ENCODE peak calls at places on chromosomes 4 and X, in four cellular contexts. One of them, this sample, is unnamed.

GRCh38 chrX:155179343-155179997 is 36.8 kb upstream of the VBP1 start:
- DNase-seq in GM12878: no peak
- DNase-seq in endothelial cell of umbilical vein: no peak
- DNase-seq in A549: no peak
- DNase-seq in this sample: peak; percentile 6

GRCh38 chr4:177401658-177402273 is 40.5 kb downstream of the AGA start:
- DNase-seq in GM12878: no peak
- DNase-seq in endothelial cell of umbilical vein: no peak
- DNase-seq in A549: no peak
- DNase-seq in this sample: no peak

GRCh38 chr4:179867300-179867878 is 2375.8 kb upstream of the TENM3 start:
- DNase-seq in endothelial cell of umbilical vein: no peak
- DNase-seq in GM12878: peak; percentile 16
- DNase-seq in A549: peak; percentile 13
- DNase-seq in this sample: peak; percentile 47

GRCh38 chr4:79759793-79760192 is 313.2 kb downstream of the ANTXR2 start:
- DNase-seq in A549: no peak
- DNase-seq in GM12878: no peak
- DNase-seq in endothelial cell of umbilical vein: no peak
- DNase-seq in this sample: no peak

GRCh38 chr4:120773641-120774040 is 148.9 kb downstream of the PRDM5 start:
- DNase-seq in endothelial cell of umbilical vein: no peak
- DNase-seq in A549: no peak
- DNase-seq in GM12878: no peak
- DNase-seq in this sample: no peak

GRCh38 chr4:73133784-73134183 is 64.3 kb upstream of the COX18 start:
- DNase-seq in A549: no peak
- DNase-seq in GM12878: no peak
- DNase-seq in endothelial cell of umbilical vein: no peak
- DNase-seq in this sample: no peak

GRCh38 chr4:646460-646859 is 21.1 kb downstream of the PDE6B start:
- DNase-seq in GM12878: no peak
- DNase-seq in endothelial cell of umbilical vein: no peak
- DNase-seq in A549: no peak
- DNase-seq in this sample: no peak

GRCh38 chr4:121308328-121308663 is 72.5 kb downstream of the QRFPR start:
- DNase-seq in GM12878: no peak
- DNase-seq in endothelial cell of umbilical vein: no peak
- DNase-seq in A549: no peak
- DNase-seq in this sample: peak; percentile 58

GRCh38 chr4:152894673-152895072 is 41.5 kb upstream of the FHDC1 start:
- DNase-seq in A549: no peak
- DNase-seq in GM12878: no peak
- DNase-seq in endothelial cell of umbilical vein: no peak
- DNase-seq in this sample: no peak

GRCh38 chr4:2804973-2805501 is 12.2 kb downstream of the SH3BP2 start:
- DNase-seq in A549: no peak
- DNase-seq in endothelial cell of umbilical vein: no peak
- DNase-seq in GM12878: no peak
- DNase-seq in this sample: no peak

GRCh38 chr4:27048350-27049100 is 187.9 kb downstream of the STIM2 start:
- DNase-seq in GM12878: no peak
- DNase-seq in endothelial cell of umbilical vein: peak; percentile 24
- DNase-seq in A549: peak; percentile 53
- DNase-seq in this sample: peak; percentile 53

GRCh38 chr4:15234585-15235126 is 193.2 kb upstream of the C1QTNF7 start:
- DNase-seq in GM12878: no peak
- DNase-seq in endothelial cell of umbilical vein: no peak
- DNase-seq in A549: no peak
- DNase-seq in this sample: no peak

GRCh38 chr4:4791299-4791798 is 68.1 kb upstream of the MSX1 start:
- DNase-seq in endothelial cell of umbilical vein: no peak
- DNase-seq in GM12878: no peak
- DNase-seq in A549: no peak
- DNase-seq in this sample: no peak

GRCh38 chrX:13470680-13470967 is 98.8 kb upstream of the EGFL6 start:
- DNase-seq in A549: no peak
- DNase-seq in endothelial cell of umbilical vein: no peak
- DNase-seq in GM12878: no peak
- DNase-seq in this sample: no peak

GRCh38 chr4:117417856-117418255 is 332.5 kb upstream of the TRAM1L1 start:
- DNase-seq in A549: no peak
- DNase-seq in endothelial cell of umbilical vein: no peak
- DNase-seq in GM12878: no peak
- DNase-seq in this sample: no peak

GRCh38 chrX:129759576-129760061 is 20.1 kb upstream of the SASH3 start:
- DNase-seq in GM12878: no peak
- DNase-seq in endothelial cell of umbilical vein: peak; percentile 18
- DNase-seq in A549: no peak
- DNase-seq in this sample: peak; percentile 51

GRCh38 chrX:54695231-54695630 is 102.8 kb downstream of the ITIH6 start:
- DNase-seq in GM12878: no peak
- DNase-seq in endothelial cell of umbilical vein: no peak
- DNase-seq in A549: no peak
- DNase-seq in this sample: no peak

GRCh38 chr4:128553665-128554515 is 255.6 kb upstream of the JADE1 start:
- DNase-seq in A549: no peak
- DNase-seq in GM12878: no peak
- DNase-seq in endothelial cell of umbilical vein: peak; percentile 68
- DNase-seq in this sample: peak; percentile 23

GRCh38 chr4:152935138-152935537 is 985 bp upstream of the FHDC1 start:
- DNase-seq in endothelial cell of umbilical vein: no peak
- DNase-seq in A549: peak; percentile 18
- DNase-seq in GM12878: no peak
- DNase-seq in this sample: peak; percentile 52

GRCh38 chrX:106894392-106894909 is 8.7 kb downstream of the RIPPLY1 start:
- DNase-seq in GM12878: no peak
- DNase-seq in endothelial cell of umbilical vein: peak; percentile 57
- DNase-seq in A549: peak; percentile 50
- DNase-seq in this sample: peak; percentile 54

GRCh38 chr4:105474110-105474518 is 252 bp upstream of the PPA2 start:
- DNase-seq in GM12878: no peak
- DNase-seq in endothelial cell of umbilical vein: peak; percentile 89
- DNase-seq in A549: peak; percentile 76
- DNase-seq in this sample: no peak
- TF ChIP-seq MYC in GM12878: no peak
- TF ChIP-seq MYC in endothelial cell of umbilical vein: no peak
- TF ChIP-seq MYC in A549: no peak
- TF ChIP-seq MYC in this sample: no peak

GRCh38 chr4:167435786-167436185 is 201.5 kb upstream of the SPOCK3 start:
- DNase-seq in endothelial cell of umbilical vein: no peak
- DNase-seq in GM12878: no peak
- DNase-seq in A549: no peak
- DNase-seq in this sample: no peak
- TF ChIP-seq MYC in endothelial cell of umbilical vein: no peak
- TF ChIP-seq MYC in GM12878: no peak
- TF ChIP-seq MYC in A549: no peak
- TF ChIP-seq MYC in this sample: no peak

GRCh38 chr4:140330311-140330900 is 43.0 kb upstream of the SCOC start:
- DNase-seq in endothelial cell of umbilical vein: peak; percentile 58
- DNase-seq in A549: peak; percentile 18
- DNase-seq in GM12878: no peak
- DNase-seq in this sample: peak; percentile 46
- TF ChIP-seq MYC in endothelial cell of umbilical vein: no peak
- TF ChIP-seq MYC in A549: no peak
- TF ChIP-seq MYC in GM12878: no peak
- TF ChIP-seq MYC in this sample: no peak

GRCh38 chrX:137031517-137032377 is 2.0 kb downstream of the GPR101 start:
- DNase-seq in endothelial cell of umbilical vein: peak; percentile 7
- DNase-seq in GM12878: peak; percentile 5
- DNase-seq in A549: no peak
- DNase-seq in this sample: no peak
- TF ChIP-seq MYC in endothelial cell of umbilical vein: no peak
- TF ChIP-seq MYC in GM12878: no peak
- TF ChIP-seq MYC in A549: no peak
- TF ChIP-seq MYC in this sample: no peak

GRCh38 chrX:96715412-96715940 is 30.8 kb downstream of the DIAPH2 start:
- DNase-seq in A549: no peak
- DNase-seq in GM12878: no peak
- DNase-seq in endothelial cell of umbilical vein: no peak
- DNase-seq in this sample: peak; percentile 23
- TF ChIP-seq MYC in A549: no peak
- TF ChIP-seq MYC in GM12878: no peak
- TF ChIP-seq MYC in endothelial cell of umbilical vein: no peak
- TF ChIP-seq MYC in this sample: no peak

DNA sequence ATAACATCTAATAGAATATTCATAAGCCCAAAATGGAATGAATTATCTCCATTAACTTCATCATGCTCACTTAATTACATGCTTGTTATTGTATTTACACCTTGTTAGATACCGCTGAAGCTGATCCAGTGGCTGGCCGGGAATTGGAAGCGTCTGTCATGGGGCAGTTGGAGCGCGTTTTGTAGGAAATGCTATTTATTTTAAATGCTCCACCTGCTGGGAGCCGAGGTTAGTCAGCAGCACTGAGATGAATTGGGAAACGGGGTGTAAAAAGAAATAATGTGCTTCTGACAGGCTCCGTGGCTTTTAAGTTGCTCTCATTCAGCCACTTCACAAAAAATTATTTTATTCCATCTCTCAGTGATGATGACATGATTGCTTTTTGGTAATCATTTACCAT is 25.2 kb downstream of the ARX start:
- DNase-seq in endothelial cell of umbilical vein: no peak
- DNase-seq in GM12878: no peak
- DNase-seq in A549: no peak
- DNase-seq in this sample: no peak
- TF ChIP-seq MYC in endothelial cell of umbilical vein: no peak
- TF ChIP-seq MYC in GM12878: no peak
- TF ChIP-seq MYC in A549: no peak
- TF ChIP-seq MYC in this sample: no peak

This sample was measured in NB4.